ENCODE peak calls at places on chromosomes 5 and 9, in seven cellular contexts. B, R, L, A, H, Z and Y are unnamed samples.

GRCh38 chr5:56499877-56500276 is 266.7 kb upstream of the ANKRD55 start:
- DNase-seq in B (no peak), Z (no peak), A (no peak), L (no peak), H (no peak), R (no peak), Y (no peak)

GRCh38 chr9:32942755-32943460 is 58.5 kb downstream of the APTX start:
- DNase-seq in H (no peak), Z (no peak), L (no peak), A (no peak), B (no peak), R (no peak), Y (no peak)

GRCh38 chr9:136903041-136903554 is 16.8 kb downstream of the TRAF2 start:
- DNase-seq in R (no peak), H (no peak), L (no peak), Z (no peak), A (no peak), B (no peak), Y (no peak)

GRCh38 chr5:157994271-157994691 is 135.3 kb upstream of the CLINT1 start:
- DNase-seq in R (no peak), H (no peak), A (no peak), Z (no peak), L (no peak), B (peak), Y (peak)

GRCh38 chr9:93320591-93321219 is 130.8 kb upstream of the FAM120A start:
- DNase-seq in R (no peak), Z (no peak), H (no peak), A (no peak), L (no peak), B (no peak), Y (no peak)

GRCh38 chr5:59020611-59021285 is 437.9 kb downstream of the RAB3C start:
- DNase-seq in R (no peak), Z (peak), H (peak), A (no peak), L (no peak), B (peak), Y (no peak)

GRCh38 chr5:172114875-172115422 is 73.1 kb downstream of the STK10 start:
- DNase-seq in L (no peak), A (peak), R (no peak), Z (no peak), B (no peak), H (no peak), Y (peak)

GRCh38 chr9:100408541-100409175 is 18.3 kb upstream of the MSANTD3 start:
- DNase-seq in A (no peak), R (no peak), L (no peak), B (no peak), H (no peak), Z (no peak), Y (no peak)